ENCODE peak calls at places on chromosomes 3 and 15, in six cellular contexts. H, Z, O, G, I and F are unnamed samples. For H3K36me3 and H3K9me3, the result is how much of the 10 kb centered on the place peaks cover.

GRCh38 chr3:64079369-64080160 is 56.3 kb upstream of the PSMD6 start:
- DNase-seq in H (no peak), Z (no peak), O (no peak), G (no peak), I (no peak), F (no peak)

GRCh38 chr3:125145751-125146475 is 66.6 kb downstream of the SLC12A8 start:
- DNase-seq in H (no peak), Z (no peak), O (no peak), G (no peak), I (no peak), F (no peak)

GRCh38 chr15:88476635-88477038 is 9.1 kb downstream of the MRPS11 start:
- DNase-seq in H (peak), Z (peak), O (peak), G (peak), I (no peak), F (peak)

GRCh38 chr3:188869628-188870027 is 302.1 kb upstream of the TPRG1 start:
- DNase-seq in H (no peak), Z (no peak), O (no peak), G (no peak), I (no peak), F (no peak)

GRCh38 chr15:49468440-49468839 is 45.4 kb downstream of the FGF7 start:
- DNase-seq in H (no peak), Z (no peak), O (no peak), G (no peak), I (no peak), F (peak)

GRCh38 chr15:96285306-96285705 is 45.2 kb upstream of the NR2F2 start:
- DNase-seq in H (peak), Z (no peak), O (no peak), G (no peak), I (no peak), F (peak)

GRCh38 chr15:48720646-48721045 is 75.1 kb upstream of the FBN1 start:
- DNase-seq in H (no peak), Z (no peak), O (no peak), G (no peak), I (no peak), F (no peak)

GRCh38 chr3:171163724-171164465 is 137.4 kb upstream of the SLC2A2 start:
- DNase-seq in H (no peak), Z (no peak), O (no peak), G (no peak), I (no peak), F (no peak)

GRCh38 chr3:81302045-81302444 is 459.4 kb downstream of the GBE1 start:
- DNase-seq in H (peak), Z (peak), O (peak), G (peak), I (no peak), F (peak)

GRCh38 chr3:50237754-50238548 is 1.9 kb downstream of the GNAI2 start:
- DNase-seq in H (peak), Z (peak), O (peak), G (peak), I (peak), F (peak)

GRCh38 chr15:90266485-90266884 is 1.0 kb downstream of the NGRN start:
- DNase-seq in H (no peak), Z (no peak), O (no peak), G (no peak), I (no peak), F (peak)

GRCh38 chr3:193744048-193744821 is 151.2 kb downstream of the OPA1 start:
- DNase-seq in H (no peak), Z (peak), O (no peak), G (no peak), I (no peak), F (no peak)

GRCh38 chr3:162719684-162720341 is 1223.2 kb downstream of the OTOL1 start:
- DNase-seq in H (no peak), Z (no peak), O (no peak), G (no peak), I (no peak), F (peak)

GRCh38 chr15:40918146-40918798 is 10.9 kb upstream of the DLL4 start:
- DNase-seq in H (no peak), Z (no peak), O (no peak), G (no peak), I (no peak), F (no peak)

GRCh38 chr3:50415813-50416212 is 56.5 kb upstream of the TMEM115 start:
- DNase-seq in H (no peak), Z (no peak), O (no peak), G (no peak), I (no peak), F (no peak)

GRCh38 chr3:113157408-113157980 is 53.9 kb upstream of the BOC start:
- DNase-seq in H (peak), Z (peak), O (no peak), G (no peak), I (no peak), F (no peak)

GRCh38 chr3:130516645-130517512 is at the start of gene COL6A6:
- DNase-seq in H (no peak), Z (no peak), O (peak), G (peak), I (no peak), F (no peak)

GRCh38 chr15:66484539-66485112 is 12.9 kb downstream of the SNAPC5 start:
- DNase-seq in H (no peak), Z (no peak), O (no peak), G (no peak), I (no peak), F (no peak)

GRCh38 chr3:79314547-79314946 is 453.3 kb downstream of the ROBO1 start:
- DNase-seq in H (no peak), Z (no peak), O (no peak), G (no peak), I (no peak), F (no peak)

GRCh38 chr15:101523560-101523940 is 34.0 kb upstream of the PCSK6 start:
- DNase-seq in H (no peak), Z (no peak), O (no peak), G (no peak), I (no peak), F (no peak)

GRCh38 chr15:63672369-63672768 is 75.2 kb downstream of the FBXL22 start:
- DNase-seq in H (no peak), Z (no peak), O (no peak), G (no peak), I (no peak), F (no peak)

GRCh38 chr3:9311265-9311664 is 51.6 kb upstream of the THUMPD3 start:
- DNase-seq in H (no peak), Z (no peak), O (no peak), G (no peak), I (no peak), F (no peak)

GRCh38 chr15:101054116-101054515 is 135.0 kb downstream of the LRRK1 start:
- DNase-seq in H (no peak), Z (no peak), O (no peak), G (no peak), I (no peak), F (no peak)

GRCh38 chr15:72389231-72389630 is 8.9 kb upstream of the TMEM202 start:
- DNase-seq in H (no peak), Z (peak), O (no peak), G (no peak), I (no peak), F (peak)

GRCh38 chr3:129888739-129889138 is 4.8 kb downstream of the TMCC1 start:
- DNase-seq in H (no peak), Z (no peak), O (no peak), G (no peak), I (no peak), F (peak)

DNA sequence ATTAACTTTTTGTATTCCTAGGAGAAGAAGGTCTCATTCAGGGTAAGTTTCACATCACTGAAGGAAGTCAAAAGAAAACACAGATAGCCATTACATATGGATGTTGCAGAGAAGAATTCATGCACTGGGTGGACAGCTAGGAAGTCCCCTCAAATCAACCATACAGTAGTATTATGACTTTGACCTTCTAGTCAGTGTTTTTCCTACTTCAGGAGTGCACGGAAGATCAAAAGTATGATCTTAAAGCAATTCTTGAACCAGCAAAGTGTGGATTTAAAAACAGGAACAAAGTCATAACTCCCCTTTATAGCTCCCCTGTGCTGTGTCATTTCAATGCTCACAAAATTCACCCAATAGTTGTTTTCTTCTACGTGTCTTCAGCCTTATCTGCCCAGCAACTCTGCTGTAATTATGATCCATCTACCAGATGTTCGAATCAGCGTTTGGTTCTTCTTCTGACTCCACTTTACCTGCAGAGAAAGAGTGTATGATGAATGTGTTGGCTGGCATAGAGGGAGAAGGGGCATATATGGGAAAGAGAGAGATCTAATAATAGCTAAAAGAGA is 118.1 kb upstream of the MEIS2 start:
- DNase-seq in H (no peak), Z (no peak), O (no peak), G (no peak), I (no peak), F (no peak)
- H3K36me3 ChIP-seq in H (under half), Z (under half), O (under half), G (under half), I (under half), F (under half)

DNA sequence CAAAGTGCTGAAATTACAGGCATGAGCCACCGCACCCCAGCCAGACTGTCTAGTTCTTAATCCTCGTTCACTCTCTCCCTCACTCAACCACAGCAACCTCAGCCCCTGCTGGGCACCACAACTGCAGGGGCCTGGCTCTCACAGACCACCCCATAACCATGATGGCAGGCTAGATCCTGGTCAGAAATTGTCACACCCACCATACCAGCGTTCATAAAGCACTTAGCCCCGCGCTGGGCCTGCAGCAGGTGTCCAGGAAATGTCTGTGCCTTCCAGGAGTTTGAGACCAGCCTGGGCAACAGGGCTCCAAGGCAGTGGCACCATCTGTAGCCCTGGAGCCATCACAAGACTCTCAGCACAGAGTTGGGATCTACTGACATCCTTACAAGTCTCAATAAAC is 1.9 kb downstream of the SHISA5 start:
- DNase-seq in H (no peak), Z (no peak), O (no peak), G (no peak), I (no peak), F (no peak)
- H3K4me3 ChIP-seq in H (no peak), Z (no peak), O (no peak), G (no peak), I (no peak), F (no peak)

GRCh38 chr15:50774450-50774849 is 8.9 kb upstream of the SPPL2A start:
- DNase-seq in H (no peak), Z (no peak), O (no peak), G (no peak), I (no peak), F (no peak)
- H3K9me3 ChIP-seq in H (under half), Z (under half), O (under half), G (under half), I (under half), F (under half)

GRCh38 chr15:97868964-97869363 is 91.5 kb upstream of the ARRDC4 start:
- DNase-seq in H (no peak), Z (no peak), O (no peak), G (no peak), I (no peak), F (no peak)
- H3K36me3 ChIP-seq in H (under half), Z (under half), O (under half), G (under half), I (under half), F (under half)